ENCODE peak calls at places on chromosomes 3 and 15, in ten cellular contexts. C, D, B, M, V, I, K, E, P and H are unnamed samples.

GRCh38 chr3:52792961-52793695 is 1.5 kb upstream of the ITIH3 start:
- DNase-seq in I (no peak), M (no peak), K (peak), P (no peak), B (peak), D (no peak), V (no peak), C (peak), E (no peak), H (no peak)

GRCh38 chr3:134617608-134618472 is 33.0 kb downstream of the KY start:
- DNase-seq in P (no peak), K (no peak), V (no peak), M (peak), I (no peak), D (no peak), C (no peak), E (no peak), B (no peak), H (no peak)

GRCh38 chr3:62567097-62568021 is 194.0 kb upstream of the FEZF2 start:
- DNase-seq in M (peak), C (peak), K (peak), B (no peak), I (peak), V (peak), D (peak), E (no peak), P (no peak), H (no peak)

GRCh38 chr15:41445399-41445798 is 28.5 kb downstream of the RTF1 start:
- DNase-seq in K (no peak), D (no peak), P (no peak), V (no peak), B (no peak), E (no peak), C (no peak), I (no peak), M (no peak), H (no peak)

GRCh38 chr3:194633349-194634004 is at the start of gene TMEM44:
- DNase-seq in B (peak), E (peak), I (no peak), D (peak), C (peak), M (peak), P (peak), K (peak), V (peak), H (peak)

GRCh38 chr3:65717676-65718346 is 320.9 kb downstream of the MAGI1 start:
- DNase-seq in B (no peak), D (no peak), I (no peak), P (no peak), E (no peak), C (no peak), K (no peak), V (no peak), M (no peak), H (no peak)

GRCh38 chr15:36635681-36636080 is 56.3 kb downstream of the CDIN1 start:
- DNase-seq in K (no peak), M (no peak), P (no peak), B (no peak), I (no peak), E (no peak), C (no peak), V (no peak), D (no peak), H (no peak)

GRCh38 chr15:88834211-88834812 is 31.1 kb downstream of the ACAN start:
- DNase-seq in V (peak), B (no peak), K (peak), P (no peak), C (peak), I (peak), E (peak), M (peak), D (no peak), H (peak)

GRCh38 chr15:60119101-60119500 is 115.0 kb downstream of the FOXB1 start:
- DNase-seq in K (no peak), P (no peak), I (no peak), E (peak), D (no peak), C (no peak), B (no peak), M (no peak), V (no peak), H (no peak)

GRCh38 chr3:158672293-158673176 is at the start of gene LXN:
- DNase-seq in B (peak), D (peak), V (peak), E (peak), I (peak), P (peak), K (peak), M (peak), C (peak), H (peak)

GRCh38 chr3:186679151-186679550 is 13.3 kb downstream of the HRG start:
- DNase-seq in K (no peak), I (no peak), D (no peak), C (no peak), M (no peak), E (no peak), B (no peak), P (no peak), V (no peak), H (no peak)

GRCh38 chr3:73661262-73661661 is 36.5 kb upstream of the PDZRN3 start:
- DNase-seq in P (no peak), C (peak), D (peak), V (peak), E (no peak), K (peak), I (peak), M (no peak), B (no peak), H (no peak)

GRCh38 chr3:57068437-57069089 is 8.1 kb downstream of the SPATA12 start:
- DNase-seq in K (peak), B (no peak), M (peak), E (peak), D (peak), I (no peak), P (no peak), V (peak), C (peak), H (peak)

GRCh38 chr3:71453822-71454512 is 129.6 kb downstream of the FOXP1 start:
- DNase-seq in I (no peak), P (peak), V (no peak), E (no peak), M (no peak), B (no peak), C (no peak), D (no peak), K (no peak), H (no peak)

GRCh38 chr3:171168086-171168485 is 141.6 kb upstream of the SLC2A2 start:
- DNase-seq in M (peak), D (no peak), P (no peak), K (no peak), C (peak), V (peak), B (no peak), E (peak), I (no peak), H (no peak)

GRCh38 chr15:58526647-58527192 is 94.9 kb downstream of the LIPC start:
- DNase-seq in D (no peak), C (no peak), E (no peak), M (no peak), P (no peak), K (no peak), I (no peak), B (no peak), V (no peak), H (no peak)

GRCh38 chr3:128274837-128275236 is 121.6 kb downstream of the EEFSEC start:
- DNase-seq in P (no peak), I (peak), K (peak), C (peak), M (no peak), D (peak), B (no peak), V (peak), E (no peak), H (no peak)

GRCh38 chr15:99135194-99135593 is 30.3 kb downstream of the SYNM start:
- DNase-seq in K (no peak), M (no peak), D (no peak), P (no peak), C (no peak), I (no peak), E (no peak), V (no peak), B (no peak), H (peak)

GRCh38 chr3:188863999-188864406 is 307.8 kb upstream of the TPRG1 start:
- DNase-seq in E (no peak), C (peak), M (no peak), I (peak), D (peak), B (no peak), V (peak), K (no peak), P (no peak), H (no peak)

GRCh38 chr3:188860147-188860546 is 311.6 kb upstream of the TPRG1 start:
- DNase-seq in V (peak), P (no peak), E (no peak), I (no peak), B (no peak), D (no peak), K (no peak), C (peak), M (no peak), H (no peak)

GRCh38 chr3:188867691-188868090 is 304.1 kb upstream of the TPRG1 start:
- DNase-seq in K (no peak), E (no peak), M (no peak), V (no peak), P (no peak), B (no peak), D (no peak), C (no peak), I (no peak), H (no peak)

DNA sequence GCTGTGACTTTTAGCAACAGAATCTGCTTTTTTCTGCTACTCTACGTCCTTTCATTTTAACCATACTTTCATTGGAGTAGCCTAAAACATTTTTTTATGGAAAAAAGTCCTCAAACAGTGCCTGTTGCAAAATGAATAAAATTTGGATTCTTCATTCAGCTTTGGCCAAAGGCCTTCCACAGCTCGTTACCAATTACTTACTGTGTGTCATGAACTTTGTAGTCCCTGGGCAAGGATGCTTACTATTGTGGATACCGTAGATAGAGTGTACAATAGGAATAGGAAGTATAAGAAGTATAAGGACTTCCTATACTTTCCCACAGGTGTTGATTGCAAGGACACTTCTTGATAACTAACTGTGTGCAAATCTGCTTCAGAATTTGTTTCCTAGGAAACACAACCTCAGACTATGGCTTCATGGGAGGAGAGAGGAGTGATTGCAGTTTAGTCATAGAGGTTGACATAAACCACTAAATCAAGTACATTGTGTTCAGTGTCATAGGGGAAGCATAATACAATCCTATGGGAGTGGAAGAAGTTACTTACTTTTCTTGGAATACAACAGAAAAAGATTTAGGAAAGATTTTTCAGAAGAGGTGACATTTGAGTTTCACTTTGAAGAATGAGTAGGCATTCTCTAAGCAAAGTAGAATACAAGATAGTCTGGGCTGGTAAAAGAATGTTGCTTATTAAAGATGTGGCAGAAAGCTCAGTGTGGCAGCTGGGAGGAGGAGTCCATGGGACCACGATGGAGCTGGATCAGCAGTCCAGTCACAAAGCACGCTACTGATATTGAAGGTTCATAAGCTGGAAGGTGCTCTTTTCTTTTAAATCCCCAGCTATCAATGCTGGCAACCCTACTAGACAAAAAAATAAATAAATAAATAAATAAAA is 309.7 kb upstream of the TPRG1 start:
- DNase-seq in I (no peak), B (no peak), K (no peak), E (no peak), V (peak), M (no peak), D (no peak), C (peak), P (no peak), H (no peak)
- H3K4me3 ChIP-seq in I (no peak), B (no peak), K (no peak), E (no peak), V (no peak), M (no peak), D (no peak), C (no peak), P (no peak), H (no peak)

GRCh38 chr15:29451201-29451781 is 181.7 kb upstream of the NSMCE3 start:
- DNase-seq in K (no peak), E (peak), B (no peak), M (peak), V (no peak), C (no peak), P (no peak), D (no peak), I (no peak), H (peak)
- TF ChIP-seq CTCF in K (peak), E (peak), B (no peak), M (no peak), V (no peak), C (no peak), P (no peak), D (no peak), I (peak), H (peak)

GRCh38 chr15:69544349-69545113 is 91.9 kb downstream of the RPLP1 start:
- DNase-seq in B (no peak), I (no peak), M (no peak), K (no peak), C (no peak), E (no peak), P (no peak), D (no peak), V (no peak), H (no peak)

GRCh38 chr15:69551391-69552056 is 98.9 kb downstream of the RPLP1 start:
- DNase-seq in D (no peak), K (no peak), I (no peak), P (no peak), C (no peak), V (no peak), E (no peak), B (no peak), M (no peak), H (no peak)

GRCh38 chr15:69548771-69549170 is 96.2 kb downstream of the RPLP1 start:
- DNase-seq in E (no peak), C (no peak), D (no peak), I (no peak), P (no peak), V (no peak), K (no peak), B (no peak), M (no peak), H (no peak)

GRCh38 chr15:69546182-69546581 is 93.6 kb downstream of the RPLP1 start:
- DNase-seq in V (no peak), P (no peak), D (no peak), E (no peak), B (no peak), M (no peak), K (no peak), C (no peak), I (no peak), H (no peak)

GRCh38 chr15:69548367-69548766 is 95.7 kb downstream of the RPLP1 start:
- DNase-seq in P (no peak), K (no peak), D (no peak), I (no peak), V (no peak), B (no peak), E (no peak), M (no peak), C (no peak), H (no peak)
- H3K4me3 ChIP-seq in P (no peak), K (no peak), D (no peak), I (no peak), V (no peak), B (no peak), E (no peak), M (no peak), C (no peak), H (no peak)

GRCh38 chr3:129429080-129429451 is 630 bp upstream of the EFCAB12 start:
- DNase-seq in V (no peak), P (no peak), M (no peak), I (no peak), D (no peak), C (no peak), K (no peak), B (no peak), E (no peak), H (no peak)

GRCh38 chr3:129425619-129426018 is 2.8 kb downstream of the EFCAB12 start:
- DNase-seq in V (no peak), C (no peak), K (no peak), B (no peak), D (no peak), M (no peak), E (no peak), I (no peak), P (no peak), H (no peak)

GRCh38 chr3:129429597-129429996 is 1.2 kb upstream of the EFCAB12 start:
- DNase-seq in P (no peak), C (no peak), B (no peak), K (no peak), M (no peak), E (no peak), I (no peak), V (no peak), D (no peak), H (no peak)

GRCh38 chr3:129428020-129428381 is 435 bp downstream of the EFCAB12 start:
- DNase-seq in P (no peak), B (no peak), M (no peak), K (no peak), V (no peak), E (no peak), I (no peak), C (no peak), D (no peak), H (no peak)

DNA sequence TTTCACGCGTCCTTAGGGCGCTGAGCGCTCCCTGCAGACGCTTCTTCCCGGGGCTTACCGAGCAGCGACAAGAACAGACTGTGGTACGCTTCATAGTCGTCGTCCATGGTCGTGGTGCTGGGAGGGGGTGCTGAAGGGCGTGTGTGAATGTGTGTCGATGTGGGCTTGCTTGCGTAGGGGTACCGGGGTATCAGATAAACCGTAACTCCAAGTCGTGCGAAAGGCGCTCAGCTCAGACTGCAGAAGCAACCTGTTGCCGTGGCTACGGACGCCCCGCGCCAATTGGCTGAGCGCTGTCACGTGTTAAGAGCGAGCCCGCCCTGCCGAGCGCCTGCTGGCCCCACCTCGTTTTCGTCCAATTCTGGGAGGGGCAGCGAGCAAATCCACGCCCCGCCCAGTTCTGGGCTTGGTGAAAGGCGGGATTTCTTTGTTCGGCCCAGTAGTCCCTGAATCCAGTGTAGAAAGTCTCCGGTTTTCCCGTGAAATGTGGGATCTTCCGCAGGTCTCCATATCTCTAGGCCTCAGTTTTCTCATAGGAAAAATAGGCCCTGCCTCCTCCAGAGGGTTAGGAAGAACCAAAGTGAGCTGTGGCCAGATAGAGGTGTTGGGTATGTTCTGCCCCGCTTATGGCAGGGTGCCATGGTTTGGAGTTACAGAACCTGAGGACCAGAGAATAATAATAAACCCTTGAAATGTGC is at the start of gene EFCAB12:
- DNase-seq in E (peak), C (peak), V (peak), P (no peak), K (peak), D (peak), B (peak), I (peak), M (peak), H (peak)
- TF ChIP-seq CTCF in E (no peak), C (no peak), V (no peak), P (no peak), K (peak), D (no peak), B (no peak), I (no peak), M (no peak), H (no peak)

GRCh38 chr3:32847520-32847919 is 29.7 kb downstream of the TRIM71 start:
- DNase-seq in M (no peak), E (no peak), I (no peak), D (no peak), P (no peak), K (no peak), V (no peak), C (no peak), B (no peak), H (no peak)

GRCh38 chr3:32852146-32852545 is 34.3 kb downstream of the TRIM71 start:
- DNase-seq in B (no peak), P (no peak), K (no peak), I (no peak), D (no peak), C (no peak), E (no peak), V (no peak), M (no peak), H (no peak)

GRCh38 chr3:32848215-32848614 is 30.4 kb downstream of the TRIM71 start:
- DNase-seq in P (no peak), M (peak), K (no peak), B (no peak), V (no peak), D (no peak), I (no peak), C (no peak), E (no peak), H (no peak)

GRCh38 chr3:32850636-32851035 is 32.8 kb downstream of the TRIM71 start:
- DNase-seq in C (no peak), P (no peak), K (no peak), I (no peak), B (no peak), M (no peak), V (no peak), E (no peak), D (no peak), H (no peak)

GRCh38 chr3:32850226-32850625 is 32.4 kb downstream of the TRIM71 start:
- DNase-seq in P (no peak), B (no peak), D (no peak), E (no peak), M (no peak), K (no peak), I (no peak), C (no peak), V (no peak), H (no peak)
- H3K4me3 ChIP-seq in P (no peak), B (no peak), D (no peak), E (peak), M (no peak), K (no peak), I (no peak), C (no peak), V (no peak), H (no peak)

GRCh38 chr15:90642464-90643300 is 74.5 kb upstream of the BLM start:
- DNase-seq in M (no peak), E (no peak), P (peak), K (no peak), I (no peak), D (no peak), C (no peak), B (no peak), V (no peak), H (no peak)
- TF ChIP-seq CTCF in M (no peak), E (no peak), P (peak), K (no peak), I (no peak), D (peak), C (peak), B (no peak), V (peak), H (peak)

GRCh38 chr3:139329364-139329850 is 14.4 kb upstream of the MRPS22 start:
- DNase-seq in M (peak), C (peak), B (peak), V (peak), E (peak), K (peak), P (peak), I (no peak), D (no peak), H (peak)
- H3K4me3 ChIP-seq in M (no peak), C (no peak), B (no peak), V (no peak), E (peak), K (no peak), P (no peak), I (peak), D (no peak), H (no peak)